ENCODE peak calls at places on chromosomes 12 and 14, in eight cellular contexts. D is fibroblast of the aortic adventitia; R is aorta; F is colonic mucosa; H is tibial nerve; V is non-pigmented ciliary epithelial cell; N is stimulated activated CD4-positive, alpha-beta T cell treated with anti-CD3 and anti-CD28 coated beads, Interleukin-4, amount 100 ng/mL, for 4 hours; C is activated CD4-positive, alpha-beta T cell treated with anti-CD3 and anti-CD28 coated beads, Interleukin-2, amount 50 U/mL, for 48 hours. X is an unnamed sample.

GRCh38 chr12:116370886-116371580 is 93.5 kb upstream of the MED13L start:
- DNase-seq in D (no peak), R (no peak), F (no peak), H (no peak), V (no peak), N (no peak), C (no peak), X (no peak)

GRCh38 chr14:101885254-101885576 is 79.2 kb upstream of the DYNC1H1 start:
- DNase-seq in D (no peak), R (no peak), F (no peak), H (no peak), V (no peak), N (no peak), C (no peak), X (no peak)

GRCh38 chr12:124764870-124765570 is 98.6 kb downstream of the SCARB1 start:
- DNase-seq in D (peak), R (no peak), F (no peak), H (peak), V (peak), N (no peak), C (no peak), X (no peak)

GRCh38 chr12:7161811-7162210 is 27.7 kb upstream of the PEX5 start:
- DNase-seq in D (peak), R (no peak), F (no peak), H (no peak), V (no peak), N (no peak), C (no peak), X (no peak)

GRCh38 chr12:77328326-77328725 is 263.0 kb upstream of the E2F7 start:
- DNase-seq in D (no peak), R (no peak), F (no peak), H (no peak), V (no peak), N (no peak), C (no peak), X (no peak)

GRCh38 chr12:105852958-105853357 is 285.8 kb downstream of the NUAK1 start:
- DNase-seq in D (peak), R (no peak), F (no peak), H (peak), V (no peak), N (no peak), C (no peak), X (no peak)

GRCh38 chr12:460301-461230 is 827 bp downstream of the B4GALNT3 start:
- DNase-seq in D (no peak), R (peak), F (peak), H (no peak), V (no peak), N (peak), C (peak), X (no peak)

GRCh38 chr14:104294628-104294982 is 156.2 kb downstream of the KIF26A start:
- DNase-seq in D (no peak), R (peak), F (peak), H (no peak), V (no peak), N (no peak), C (no peak), X (no peak)

GRCh38 chr12:96327346-96327745 is 72.9 kb downstream of the CDK17 start:
- DNase-seq in D (no peak), R (no peak), F (no peak), H (no peak), V (no peak), N (no peak), C (no peak), X (no peak)

GRCh38 chr12:105507311-105508035 is 177.0 kb downstream of the C12orf75 start:
- DNase-seq in D (no peak), R (no peak), F (no peak), H (no peak), V (no peak), N (no peak), C (no peak), X (no peak)

X was measured in HL-60.